ENCODE peak calls at places on chromosomes 16 and 17, in five cellular contexts. M is SK-N-SH, I is upper lobe of right lung, V is lung microvascular endothelial cell, K is midbrain. F is an unnamed sample.

GRCh38 chr16:74667215-74667765 is 613 bp upstream of the RFWD3 start:
- DNase-seq in M (peak; percentile 24), I (no peak), V (peak; percentile 24), K (peak; percentile 31), F (peak; percentile 13)

GRCh38 chr17:4944554-4945175 is 3.7 kb downstream of the PFN1 start:
- DNase-seq in M (no peak), I (no peak), V (no peak), K (no peak), F (no peak)

GRCh38 chr17:46139365-46140210 is 53.6 kb downstream of the KANSL1 start:
- DNase-seq in M (no peak), I (no peak), V (peak; percentile 15), K (no peak), F (no peak)

GRCh38 chr17:80339731-80340456 is 75.1 kb upstream of the ENDOV start:
- DNase-seq in M (no peak), I (peak; percentile 60), V (no peak), K (no peak), F (no peak)

GRCh38 chr16:57644383-57645014 is 16.1 kb downstream of the ADGRG1 start:
- DNase-seq in M (no peak), I (no peak), V (no peak), K (no peak), F (no peak)

GRCh38 chr17:7445011-7445927 is at the start of gene CHRNB1:
- DNase-seq in M (peak; percentile 94), I (peak; percentile 91), V (peak; percentile 48), K (peak; percentile 69), F (peak; percentile 81)

GRCh38 chr16:720990-721764 is at the start of gene ANTKMT:
- DNase-seq in M (peak; percentile 92), I (peak; percentile 93), V (peak; percentile 70), K (peak; percentile 83), F (peak; percentile 92)

GRCh38 chr16:24322106-24322505 is 66.0 kb downstream of the CACNG3 start:
- DNase-seq in M (no peak), I (no peak), V (no peak), K (no peak), F (no peak)

GRCh38 chr17:48818361-48818841 is 1.4 kb upstream of the TTLL6 start:
- DNase-seq in M (peak; percentile 32), I (no peak), V (no peak), K (no peak), F (no peak)

GRCh38 chr16:56983211-56983751 is 6.1 kb upstream of the NLRC5 start:
- DNase-seq in M (no peak), I (no peak), V (no peak), K (no peak), F (no peak)

GRCh38 chr17:82859431-82860403 is 19.9 kb upstream of the ZNF750 start:
- DNase-seq in M (no peak), I (peak; percentile 85), V (peak; percentile 87), K (no peak), F (peak; percentile 83)

GRCh38 chr16:71673190-71673956 is 47.4 kb downstream of the MARVELD3 start:
- DNase-seq in M (no peak), I (no peak), V (no peak), K (no peak), F (no peak)